ENCODE peak calls at places on chromosomes 6 and 20, in nine cellular contexts. O is CD4-positive, CD25-positive, alpha-beta regulatory T cell; Q is right cardiac atrium; B is IMR-90; K is fibroblast of lung; Z is esophagus squamous epithelium; E is breast epithelium; C is Peyer's patch; M is stomach. G is an unnamed sample. For H3K27me3 and H3K9me3, the result is how much of the 10 kb centered on the place peaks cover.

GRCh38 chr6:119791746-119792145 is 442.2 kb upstream of the MAN1A1 start:
- DNase-seq in O (no peak), Q (no peak), B (no peak), K (no peak), Z (no peak), E (no peak), C (no peak), M (no peak), G (no peak)

GRCh38 chr20:47785900-47786762 is 850 bp upstream of the SULF2 start:
- DNase-seq in O (no peak), Q (peak), B (peak), K (peak), Z (no peak), E (peak), C (no peak), M (peak), G (peak)

GRCh38 chr6:112833546-112834215 is 486.6 kb downstream of the RFPL4B start:
- DNase-seq in O (no peak), Q (no peak), B (peak), K (peak), Z (no peak), E (no peak), C (no peak), M (no peak), G (no peak)

GRCh38 chr6:4102687-4103244 is 23.8 kb upstream of the FAM217A start:
- DNase-seq in O (no peak), Q (no peak), B (no peak), K (no peak), Z (no peak), E (no peak), C (no peak), M (peak), G (no peak)

GRCh38 chr6:13364842-13365241 is 36.5 kb upstream of the TBC1D7 start:
- DNase-seq in O (no peak), Q (no peak), B (no peak), K (no peak), Z (no peak), E (no peak), C (no peak), M (no peak), G (no peak)

GRCh38 chr20:49956689-49957443 is 20.7 kb downstream of the RNF114 start:
- DNase-seq in O (no peak), Q (peak), B (no peak), K (no peak), Z (no peak), E (no peak), C (no peak), M (no peak), G (no peak)

GRCh38 chr6:3654898-3655297 is 96.6 kb downstream of the PXDC1 start:
- DNase-seq in O (no peak), Q (no peak), B (no peak), K (no peak), Z (no peak), E (no peak), C (no peak), M (no peak), G (no peak)

GRCh38 chr6:141017941-141018340 is 1114.8 kb upstream of the GJE1 start:
- DNase-seq in O (no peak), Q (no peak), B (no peak), K (no peak), Z (no peak), E (no peak), C (no peak), M (no peak), G (no peak)

GRCh38 chr6:139577991-139578604 is 203.7 kb upstream of the CITED2 start:
- DNase-seq in O (no peak), Q (no peak), B (peak), K (peak), Z (no peak), E (no peak), C (no peak), M (no peak), G (no peak)

GRCh38 chr6:1778693-1779235 is 169.0 kb downstream of the FOXC1 start:
- DNase-seq in O (no peak), Q (peak), B (no peak), K (no peak), Z (no peak), E (no peak), C (no peak), M (no peak), G (no peak)

GRCh38 chr6:40353967-40354452 is 233.2 kb downstream of the LRFN2 start:
- DNase-seq in O (no peak), Q (no peak), B (no peak), K (no peak), Z (no peak), E (no peak), C (no peak), M (no peak), G (no peak)

GRCh38 chr20:38315290-38315966 is 11.5 kb downstream of the BPI start:
- DNase-seq in O (no peak), Q (peak), B (peak), K (peak), Z (no peak), E (no peak), C (no peak), M (no peak), G (no peak)

GRCh38 chr20:25247100-25247665 is 702 bp upstream of the PYGB start:
- DNase-seq in O (peak), Q (peak), B (peak), K (peak), Z (no peak), E (peak), C (peak), M (peak), G (peak)

GRCh38 chr6:43665376-43665775 is 20.5 kb downstream of the RSPH9 start:
- DNase-seq in O (no peak), Q (no peak), B (peak), K (no peak), Z (no peak), E (no peak), C (no peak), M (no peak), G (no peak)

GRCh38 chr20:14790771-14791517 is 453.5 kb upstream of the FLRT3 start:
- DNase-seq in O (no peak), Q (no peak), B (no peak), K (peak), Z (no peak), E (no peak), C (no peak), M (no peak), G (no peak)

GRCh38 chr6:145756170-145756662 is 20.9 kb upstream of the EPM2A start:
- DNase-seq in O (no peak), Q (no peak), B (peak), K (peak), Z (no peak), E (peak), C (no peak), M (no peak), G (peak)

GRCh38 chr6:45922728-45923351 is 92.8 kb downstream of the CLIC5 start:
- DNase-seq in O (peak), Q (peak), B (peak), K (peak), Z (no peak), E (peak), C (peak), M (peak), G (peak)

GRCh38 chr6:166221636-166222035 is 54.0 kb upstream of the TBXT start:
- DNase-seq in O (no peak), Q (no peak), B (no peak), K (no peak), Z (no peak), E (no peak), C (no peak), M (no peak), G (no peak)

GRCh38 chr20:53872561-53873248 is 197.7 kb downstream of the BCAS1 start:
- DNase-seq in O (peak), Q (no peak), B (peak), K (peak), Z (no peak), E (no peak), C (peak), M (no peak), G (no peak)

GRCh38 chr20:63792866-63793265 is 38.2 kb downstream of the ZBTB46 start:
- DNase-seq in O (no peak), Q (no peak), B (no peak), K (no peak), Z (no peak), E (no peak), C (no peak), M (no peak), G (no peak)

GRCh38 chr20:1657556-1658334 is at the start of gene SIRPG:
- DNase-seq in O (no peak), Q (no peak), B (no peak), K (no peak), Z (no peak), E (no peak), C (peak), M (no peak), G (peak)

GRCh38 chr20:5863040-5863811 is 87.1 kb downstream of the TRMT6 start:
- DNase-seq in O (no peak), Q (peak), B (peak), K (peak), Z (no peak), E (no peak), C (no peak), M (no peak), G (no peak)

GRCh38 chr20:35353646-35354045 is 58.1 kb downstream of the UQCC1 start:
- DNase-seq in O (no peak), Q (no peak), B (peak), K (peak), Z (no peak), E (no peak), C (no peak), M (no peak), G (no peak)

GRCh38 chr20:57871237-57871632 is 161.4 kb upstream of the PMEPA1 start:
- DNase-seq in O (no peak), Q (no peak), B (no peak), K (no peak), Z (no peak), E (no peak), C (no peak), M (no peak), G (no peak)
- H3K27me3 ChIP-seq in O (under half), Q (under half), B (under half), K (under half), Z (under half), E (under half), C (under half), M (under half), G (under half)

GRCh38 chr6:108171291-108171917 is 5.6 kb downstream of the NR2E1 start:
- DNase-seq in O (no peak), Q (no peak), B (no peak), K (no peak), Z (no peak), E (no peak), C (no peak), M (no peak), G (no peak)
- H3K9me3 ChIP-seq in O (under half), Q (under half), B (under half), K (under half), Z (under half), E (under half), C (under half), M (under half), G (under half)

GRCh38 chr6:164085552-164086325 is 671.2 kb downstream of the QKI start:
- DNase-seq in O (no peak), Q (peak), B (no peak), K (peak), Z (no peak), E (peak), C (no peak), M (no peak), G (no peak)

GRCh38 chr6:164079275-164079600 is 664.7 kb downstream of the QKI start:
- DNase-seq in O (no peak), Q (peak), B (no peak), K (no peak), Z (no peak), E (no peak), C (no peak), M (no peak), G (no peak)

GRCh38 chr6:164087870-164088269 is 673.4 kb downstream of the QKI start:
- DNase-seq in O (no peak), Q (no peak), B (no peak), K (no peak), Z (no peak), E (no peak), C (no peak), M (no peak), G (no peak)

GRCh38 chr6:164086326-164086887 is 671.9 kb downstream of the QKI start:
- DNase-seq in O (no peak), Q (peak), B (no peak), K (no peak), Z (no peak), E (no peak), C (no peak), M (no peak), G (no peak)

GRCh38 chr6:164085086-164085485 is 670.6 kb downstream of the QKI start:
- DNase-seq in O (no peak), Q (peak), B (no peak), K (no peak), Z (no peak), E (no peak), C (no peak), M (no peak), G (no peak)
- H3K27me3 ChIP-seq in O (under half), Q (under half), B (under half), K (under half), Z (under half), E (under half), C (under half), M (under half), G (under half)

GRCh38 chr6:168372871-168373270 is 53.3 kb upstream of the DACT2 start:
- DNase-seq in O (no peak), Q (no peak), B (no peak), K (no peak), Z (no peak), E (no peak), C (no peak), M (peak), G (peak)

GRCh38 chr6:168373389-168373788 is 53.8 kb upstream of the DACT2 start:
- DNase-seq in O (no peak), Q (no peak), B (no peak), K (no peak), Z (no peak), E (no peak), C (no peak), M (no peak), G (no peak)

GRCh38 chr6:168371989-168372711 is 52.6 kb upstream of the DACT2 start:
- DNase-seq in O (no peak), Q (no peak), B (no peak), K (no peak), Z (no peak), E (no peak), C (no peak), M (no peak), G (no peak)

GRCh38 chr6:168374541-168375071 is 55.0 kb upstream of the DACT2 start:
- DNase-seq in O (no peak), Q (no peak), B (no peak), K (no peak), Z (no peak), E (no peak), C (no peak), M (no peak), G (no peak)

GRCh38 chr6:168374051-168374502 is 54.5 kb upstream of the DACT2 start:
- DNase-seq in O (no peak), Q (no peak), B (no peak), K (no peak), Z (no peak), E (no peak), C (no peak), M (no peak), G (no peak)
- H3K9me3 ChIP-seq in O (under half), Q (under half), B (half or more), K (under half), Z (under half), E (under half), C (under half), M (under half), G (under half)

GRCh38 chr6:87901613-87902012 is 146.0 kb upstream of the SPACA1 start:
- DNase-seq in O (no peak), Q (no peak), B (no peak), K (no peak), Z (no peak), E (no peak), C (no peak), M (no peak), G (peak)
- H3K27me3 ChIP-seq in O (under half), Q (under half), B (under half), K (under half), Z (under half), E (under half), C (under half), M (under half), G (under half)

GRCh38 chr6:170090561-170090960 is 200.3 kb downstream of the DLL1 start:
- DNase-seq in O (no peak), Q (no peak), B (no peak), K (no peak), Z (no peak), E (no peak), C (no peak), M (no peak), G (no peak)
- H3K9me3 ChIP-seq in O (under half), Q (under half), B (half or more), K (under half), Z (under half), E (under half), C (under half), M (under half), G (under half)

GRCh38 chr20:59629141-59630045 is 25.1 kb downstream of the PHACTR3 start:
- DNase-seq in O (no peak), Q (no peak), B (no peak), K (no peak), Z (no peak), E (no peak), C (no peak), M (no peak), G (no peak)
- H3K27me3 ChIP-seq in O (under half), Q (under half), B (under half), K (under half), Z (under half), E (under half), C (under half), M (half or more), G (under half)

GRCh38 chr20:56194042-56194441 is 54.5 kb upstream of the MC3R start:
- DNase-seq in O (no peak), Q (no peak), B (no peak), K (no peak), Z (no peak), E (no peak), C (no peak), M (no peak), G (no peak)
- H3K9me3 ChIP-seq in O (under half), Q (under half), B (under half), K (under half), Z (under half), E (under half), C (under half), M (under half), G (under half)

DNA sequence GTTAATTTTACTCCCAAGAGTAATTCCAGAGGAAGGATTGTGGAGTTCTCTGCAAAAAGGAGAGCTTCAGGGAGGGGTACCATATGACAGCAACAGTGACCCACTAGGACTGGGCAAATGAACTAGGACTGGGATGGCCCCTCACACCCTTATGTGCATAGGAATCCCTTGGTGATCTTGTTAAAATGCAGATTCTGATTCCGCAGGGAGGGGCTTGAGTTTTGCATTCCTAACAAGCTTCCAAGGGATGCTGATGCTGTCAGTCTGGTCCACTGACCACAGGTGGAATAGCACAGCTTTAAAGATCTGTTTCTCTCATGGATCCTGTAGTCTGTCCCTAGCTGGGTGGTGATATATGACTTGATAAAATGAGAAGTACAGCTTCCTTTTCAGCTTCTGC is 6.3 kb upstream of the FOXA2 start:
- DNase-seq in O (no peak), Q (no peak), B (no peak), K (no peak), Z (no peak), E (no peak), C (no peak), M (no peak), G (no peak)
- H3K27me3 ChIP-seq in O (under half), Q (under half), B (under half), K (under half), Z (half or more), E (under half), C (under half), M (half or more), G (under half)

GRCh38 chr6:19502301-19502700 is 334.9 kb upstream of the ID4 start:
- DNase-seq in O (no peak), Q (no peak), B (no peak), K (no peak), Z (no peak), E (no peak), C (no peak), M (no peak), G (no peak)

GRCh38 chr6:19501737-19502245 is 335.4 kb upstream of the ID4 start:
- DNase-seq in O (no peak), Q (no peak), B (no peak), K (no peak), Z (no peak), E (no peak), C (no peak), M (no peak), G (no peak)
- H3K9me3 ChIP-seq in O (under half), Q (under half), B (under half), K (under half), Z (under half), E (under half), C (under half), M (under half), G (under half)

G was measured in small intestine.